ENCODE peak calls at places on chromosome 1, in nine cellular contexts. V is mesothelial cell of epicardium; C is activated gamma-delta T cell treated with Interleukin-2 at 50 U/mL for 16 hours; O is GM23248; B is WERI-Rb-1; A is NCI-H2081; W is Calu3; N is CD4-positive, alpha-beta T cell; G is PC-9. T is an unnamed sample.

GRCh38 chr1:26349886-26350244 is 4.1 kb downstream of the CRYBG2 start:
- DNase-seq in V (no peak), C (no peak), O (no peak), B (no peak), A (no peak), W (no peak), N (no peak), G (no peak), T (no peak)

GRCh38 chr1:155125946-155126493 is 1.7 kb upstream of the EFNA1 start:
- DNase-seq in V (no peak), C (no peak), O (peak), B (no peak), A (no peak), W (peak), N (no peak), G (no peak), T (peak)

GRCh38 chr1:14441302-14441741 is 157.2 kb upstream of the KAZN start:
- DNase-seq in V (no peak), C (no peak), O (peak), B (no peak), A (no peak), W (no peak), N (no peak), G (no peak), T (no peak)

GRCh38 chr1:23456226-23456625 is 27.8 kb downstream of the ASAP3 start:
- DNase-seq in V (no peak), C (no peak), O (peak), B (no peak), A (no peak), W (no peak), N (no peak), G (no peak), T (peak)

GRCh38 chr1:184035719-184036516 is 1.6 kb downstream of the COLGALT2 start:
- DNase-seq in V (no peak), C (peak), O (peak), B (peak), A (no peak), W (no peak), N (no peak), G (no peak), T (no peak)

GRCh38 chr1:234926574-234927311 is 201.9 kb downstream of the TOMM20 start:
- DNase-seq in V (no peak), C (no peak), O (no peak), B (peak), A (no peak), W (no peak), N (no peak), G (no peak), T (no peak)

GRCh38 chr1:226332947-226333346 is 24.0 kb upstream of the LIN9 start:
- DNase-seq in V (no peak), C (no peak), O (peak), B (no peak), A (no peak), W (no peak), N (no peak), G (no peak), T (peak)

GRCh38 chr1:42333662-42334239 is 1.3 kb downstream of the FOXJ3 start:
- DNase-seq in V (no peak), C (no peak), O (peak), B (no peak), A (no peak), W (no peak), N (no peak), G (no peak), T (peak)

GRCh38 chr1:170634819-170635410 is 29.0 kb upstream of the PRRX1 start:
- DNase-seq in V (no peak), C (no peak), O (peak), B (no peak), A (no peak), W (no peak), N (no peak), G (no peak), T (peak)

GRCh38 chr1:61089338-61089737 is 7.0 kb downstream of the NFIA start:
- DNase-seq in V (no peak), C (no peak), O (no peak), B (no peak), A (no peak), W (no peak), N (no peak), G (no peak), T (no peak)

GRCh38 chr1:241611063-241611462 is 29.1 kb downstream of the CHML start:
- DNase-seq in V (no peak), C (no peak), O (peak), B (peak), A (peak), W (peak), N (no peak), G (peak), T (peak)

GRCh38 chr1:246093230-246093629 is 413.8 kb downstream of the SMYD3 start:
- DNase-seq in V (no peak), C (no peak), O (no peak), B (no peak), A (no peak), W (no peak), N (no peak), G (no peak), T (no peak)

GRCh38 chr1:243269461-243269801 is 13.6 kb downstream of the SDCCAG8 start:
- DNase-seq in V (no peak), C (no peak), O (no peak), B (no peak), A (no peak), W (peak), N (no peak), G (no peak), T (no peak)

GRCh38 chr1:43893020-43893419 is 40.6 kb upstream of the ARTN start:
- DNase-seq in V (no peak), C (no peak), O (peak), B (no peak), A (no peak), W (no peak), N (no peak), G (no peak), T (no peak)

GRCh38 chr1:184056921-184057496 is 5.5 kb downstream of the TSEN15 start:
- DNase-seq in V (no peak), C (no peak), O (peak), B (no peak), A (no peak), W (no peak), N (no peak), G (peak), T (peak)

GRCh38 chr1:51819810-51820209 is 58.7 kb downstream of the NRDC start:
- DNase-seq in V (no peak), C (no peak), O (peak), B (no peak), A (no peak), W (no peak), N (no peak), G (no peak), T (no peak)

GRCh38 chr1:10888289-10888688 is 91.8 kb upstream of the CASZ1 start:
- DNase-seq in V (no peak), C (no peak), O (no peak), B (no peak), A (no peak), W (no peak), N (no peak), G (no peak), T (no peak)

GRCh38 chr1:24541711-24542346 is 14.1 kb upstream of the NCMAP start:
- DNase-seq in V (no peak), C (no peak), O (no peak), B (peak), A (no peak), W (peak), N (no peak), G (no peak), T (no peak)

GRCh38 chr1:162674018-162674608 is 41.8 kb downstream of the DDR2 start:
- DNase-seq in V (no peak), C (no peak), O (peak), B (no peak), A (no peak), W (no peak), N (no peak), G (no peak), T (peak)

GRCh38 chr1:74964508-74964907 is 169.7 kb upstream of the LHX8 start:
- DNase-seq in V (peak), C (no peak), O (peak), B (peak), A (peak), W (peak), N (no peak), G (no peak), T (peak)

GRCh38 chr1:245416771-245417170 is 262.0 kb downstream of the KIF26B start:
- DNase-seq in V (no peak), C (no peak), O (no peak), B (no peak), A (no peak), W (no peak), N (no peak), G (no peak), T (no peak)

T was measured in ELR.